ENCODE peak calls at places on chromosome 13, in six cellular contexts. Y is tibial nerve, N is brain microvascular endothelial cell, U is RWPE2, A is gastrocnemius medialis, B is PC-3. O is an unnamed sample.
A peak's percentile ranks its signal among the peaks of the same experiment; 100 is the strongest.

GRCh38 chr13:26941345-26942174 is 181.0 kb upstream of the GPR12 start:
- DNase-seq in Y (no peak), N (peak; percentile 74), U (no peak), A (no peak), B (peak; percentile 69), O (no peak)

GRCh38 chr13:91774397-91774796 is 376.0 kb downstream of the GPC5 start:
- DNase-seq in Y (no peak), N (no peak), U (no peak), A (no peak), B (no peak), O (no peak)

GRCh38 chr13:20704459-20705069 is 1.1 kb downstream of the IL17D start:
- DNase-seq in Y (no peak), N (no peak), U (no peak), A (no peak), B (no peak), O (no peak)

GRCh38 chr13:49214917-49215376 is 5.2 kb upstream of the MLNR start:
- DNase-seq in Y (no peak), N (no peak), U (no peak), A (peak; percentile 23), B (peak; percentile 11), O (no peak)

GRCh38 chr13:68850160-68850559 is 1257.5 kb upstream of the ATXN8OS start:
- DNase-seq in Y (no peak), N (no peak), U (no peak), A (no peak), B (peak; percentile 2), O (no peak)

GRCh38 chr13:50693755-50694154 is 149.7 kb downstream of the DLEU7 start:
- DNase-seq in Y (no peak), N (peak; percentile 46), U (no peak), A (no peak), B (no peak), O (peak; percentile 64)

GRCh38 chr13:90238433-90238832 is 1109.1 kb upstream of the MIR17HG start:
- DNase-seq in Y (no peak), N (no peak), U (no peak), A (no peak), B (peak; percentile 66), O (no peak)

GRCh38 chr13:48066310-48066989 is 28.5 kb downstream of the MED4 start:
- DNase-seq in Y (no peak), N (no peak), U (peak; percentile 51), A (no peak), B (no peak), O (no peak)

GRCh38 chr13:77014906-77015685 is 11.9 kb downstream of the FBXL3 start:
- DNase-seq in Y (no peak), N (no peak), U (no peak), A (no peak), B (no peak), O (no peak)

GRCh38 chr13:102620512-102620911 is 23.7 kb downstream of the TPP2 start:
- DNase-seq in Y (no peak), N (no peak), U (no peak), A (no peak), B (no peak), O (no peak)

GRCh38 chr13:114130708-114131580 is 1.5 kb downstream of the RASA3 start:
- DNase-seq in Y (no peak), N (peak; percentile 93), U (no peak), A (peak; percentile 67), B (peak; percentile 70), O (peak; percentile 53)

GRCh38 chr13:49502954-49503353 is 7.2 kb downstream of the PHF11 start:
- DNase-seq in Y (no peak), N (no peak), U (no peak), A (no peak), B (no peak), O (no peak)

GRCh38 chr13:20344836-20345490 is 112.8 kb upstream of the GJB6 start:
- DNase-seq in Y (no peak), N (no peak), U (no peak), A (no peak), B (no peak), O (no peak)

GRCh38 chr13:25117312-25117711 is 21.4 kb downstream of the PABPC3 start:
- DNase-seq in Y (no peak), N (no peak), U (no peak), A (no peak), B (no peak), O (no peak)

GRCh38 chr13:98222081-98222554 is 45.0 kb upstream of the RNF113B start:
- DNase-seq in Y (no peak), N (no peak), U (no peak), A (no peak), B (peak; percentile 30), O (no peak)

GRCh38 chr13:113897161-113897560 is 33.3 kb upstream of the GAS6 start:
- DNase-seq in Y (no peak), N (peak; percentile 86), U (peak; percentile 94), A (no peak), B (peak; percentile 92), O (no peak)

GRCh38 chr13:51782026-51782710 is 21.8 kb downstream of the DHRS12 start:
- DNase-seq in Y (no peak), N (no peak), U (no peak), A (no peak), B (no peak), O (no peak)

DNA sequence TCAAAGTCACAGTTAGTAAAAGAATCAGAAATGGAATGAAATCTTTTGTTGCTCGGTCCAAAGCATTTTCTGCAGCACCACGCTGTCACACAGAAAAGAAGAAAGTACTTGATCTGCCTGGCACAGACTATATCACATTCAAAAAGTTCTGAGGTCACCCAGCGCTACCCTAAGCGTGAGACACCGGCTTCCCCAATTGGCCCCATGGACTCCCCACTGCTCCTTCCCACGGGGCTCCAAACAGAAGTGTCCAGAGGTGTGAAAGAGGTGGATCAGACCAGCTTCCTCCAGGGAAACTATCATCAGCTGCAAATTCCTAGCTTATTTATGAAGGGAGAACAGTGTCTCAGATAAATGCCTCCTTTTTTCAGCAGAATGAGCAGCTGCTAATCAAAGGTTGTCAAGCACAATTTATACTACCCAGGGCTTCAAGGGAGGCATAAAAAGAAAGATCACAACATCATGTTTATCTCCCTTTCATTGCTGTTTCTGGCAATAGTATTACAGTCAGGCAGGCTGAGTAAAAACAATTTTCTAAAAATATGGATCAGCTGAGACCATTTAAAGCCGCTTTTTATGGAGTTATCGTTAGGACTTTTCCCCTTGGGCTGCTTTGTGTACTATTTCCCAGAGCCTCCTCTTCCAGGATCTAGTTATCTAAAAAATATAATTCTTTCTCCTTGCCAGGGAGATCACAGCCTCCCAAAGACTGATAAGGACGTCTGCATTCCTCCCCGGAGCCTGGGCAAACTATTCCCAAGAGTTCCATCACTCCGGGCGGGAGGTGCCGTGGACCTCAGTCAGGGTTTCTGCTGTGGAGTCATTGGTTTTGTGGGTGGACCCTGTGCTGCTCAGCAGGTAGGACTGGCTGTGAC is 207.9 kb downstream of the LHFPL6 start:
- DNase-seq in Y (no peak), N (no peak), U (no peak), A (no peak), B (no peak), O (no peak)
- H3K4me3 ChIP-seq in Y (no peak overlapping the region), N (no peak overlapping the region), U (no peak overlapping the region), A (no peak overlapping the region), B (no peak overlapping the region), O (peak overlapping the region; percentile 8)

GRCh38 chr13:112068531-112069062 is 1.6 kb downstream of the SOX1 start:
- DNase-seq in Y (no peak), N (no peak), U (no peak), A (no peak), B (no peak), O (no peak)
- H3K27me3 ChIP-seq in Y (peaks cover 85% of the 10 kb centered on the region), N (peaks cover 72% of the 10 kb centered on the region), U (peaks cover 81% of the 10 kb centered on the region), A (peaks cover 82% of the 10 kb centered on the region), B (peaks cover 5% of the 10 kb centered on the region), O (peaks cover 95% of the 10 kb centered on the region)

GRCh38 chr13:94343243-94343585 is 136.3 kb downstream of the DCT start:
- DNase-seq in Y (no peak), N (peak; percentile 57), U (no peak), A (no peak), B (no peak), O (no peak)

GRCh38 chr13:94342436-94343242 is 136.8 kb downstream of the DCT start:
- DNase-seq in Y (no peak), N (peak; percentile 49), U (no peak), A (no peak), B (no peak), O (no peak)

GRCh38 chr13:94346261-94347019 is 133.0 kb downstream of the DCT start:
- DNase-seq in Y (no peak), N (no peak), U (no peak), A (no peak), B (no peak), O (no peak)

GRCh38 chr13:94345374-94346195 is 133.9 kb downstream of the DCT start:
- DNase-seq in Y (no peak), N (no peak), U (no peak), A (no peak), B (peak; percentile 19), O (no peak)

GRCh38 chr13:94344126-94344863 is 135.2 kb downstream of the DCT start:
- DNase-seq in Y (no peak), N (peak; percentile 74), U (no peak), A (no peak), B (no peak), O (no peak)
- H3K4me3 ChIP-seq in Y (no peak overlapping the region), N (no peak overlapping the region), U (no peak overlapping the region), A (no peak overlapping the region), B (no peak overlapping the region), O (no peak overlapping the region)

GRCh38 chr13:99995503-99996176 is 14.1 kb downstream of the ZIC2 start:
- DNase-seq in Y (no peak), N (no peak), U (no peak), A (no peak), B (no peak), O (no peak)

GRCh38 chr13:99995104-99995502 is 13.5 kb downstream of the ZIC2 start:
- DNase-seq in Y (no peak), N (no peak), U (no peak), A (no peak), B (no peak), O (no peak)

GRCh38 chr13:99997702-99998219 is 16.2 kb downstream of the ZIC2 start:
- DNase-seq in Y (no peak), N (no peak), U (no peak), A (no peak), B (no peak), O (no peak)

GRCh38 chr13:99998261-99998660 is 16.7 kb downstream of the ZIC2 start:
- DNase-seq in Y (no peak), N (no peak), U (no peak), A (no peak), B (no peak), O (no peak)

GRCh38 chr13:99996177-99996705 is 14.7 kb downstream of the ZIC2 start:
- DNase-seq in Y (no peak), N (no peak), U (no peak), A (no peak), B (no peak), O (no peak)
- H3K27me3 ChIP-seq in Y (peaks cover 99% of the 10 kb centered on the region), N (no peaks in the 10 kb centered on the region), U (peaks cover 77% of the 10 kb centered on the region), A (peaks cover 92% of the 10 kb centered on the region), B (peaks cover 55% of the 10 kb centered on the region), O (peaks cover 99% of the 10 kb centered on the region)

GRCh38 chr13:106103779-106104178 is 431.7 kb downstream of the EFNB2 start:
- DNase-seq in Y (no peak), N (peak; percentile 88), U (peak; percentile 75), A (no peak), B (peak; percentile 83), O (no peak)
- H3K4me3 ChIP-seq in Y (no peak overlapping the region), N (no peak overlapping the region), U (no peak overlapping the region), A (no peak overlapping the region), B (peak overlapping the region; percentile 46), O (no peak overlapping the region)

DNA sequence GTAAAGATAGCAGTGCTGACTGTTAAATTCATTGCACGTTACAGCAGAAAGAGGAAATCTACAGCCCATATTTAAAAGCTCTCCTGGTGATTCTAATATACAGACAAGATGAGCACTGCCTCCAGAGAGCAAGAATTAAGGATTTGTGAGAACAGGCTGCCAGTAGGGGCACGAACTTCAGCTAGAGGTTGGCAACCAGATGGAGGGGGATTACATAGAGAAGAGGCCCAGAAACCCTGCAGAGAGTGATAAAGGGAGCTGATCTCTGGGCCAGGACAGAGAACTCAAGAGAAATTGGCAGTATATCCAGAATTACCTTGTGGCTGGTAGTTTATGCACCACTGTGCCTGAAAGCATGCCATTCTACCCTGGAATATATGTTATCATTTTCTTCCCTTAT is 144.8 kb downstream of the UFM1 start:
- DNase-seq in Y (no peak), N (no peak), U (no peak), A (no peak), B (no peak), O (no peak)
- H3K27me3 ChIP-seq in Y (no peaks in the 10 kb centered on the region), N (no peaks in the 10 kb centered on the region), U (no peaks in the 10 kb centered on the region), A (no peaks in the 10 kb centered on the region), B (peaks cover 5% of the 10 kb centered on the region), O (no peaks in the 10 kb centered on the region)

O was measured in heart right ventricle.